ENCODE peak calls at places on chromosomes 3 and 15, in five cellular contexts. E is astrocyte, H is brain microvascular endothelial cell, O is PC-9, Y is dorsolateral prefrontal cortex. Q is an unnamed sample.

GRCh38 chr3:58839964-58840363 is 173.4 kb upstream of the FAM3D start:
- DNase-seq in E (no peak), H (no peak), O (no peak), Y (no peak), Q (no peak)

GRCh38 chr15:100762913-100763627 is 116.6 kb upstream of the ALDH1A3 start:
- DNase-seq in E (no peak), H (no peak), O (no peak), Y (no peak), Q (peak; percentile 10)

GRCh38 chr3:170835346-170835745 is 34.6 kb downstream of the RPL22L1 start:
- DNase-seq in E (no peak), H (no peak), O (no peak), Y (no peak), Q (no peak)

GRCh38 chr3:37905987-37906674 is 44.5 kb downstream of the CTDSPL start:
- DNase-seq in E (peak; percentile 68), H (peak; percentile 22), O (no peak), Y (no peak), Q (no peak)

GRCh38 chr3:134008630-134009156 is 21.0 kb downstream of the SLCO2A1 start:
- DNase-seq in E (peak; percentile 98), H (peak; percentile 78), O (peak; percentile 70), Y (no peak), Q (no peak)

GRCh38 chr3:44208568-44208967 is 33.1 kb upstream of the TOPAZ1 start:
- DNase-seq in E (peak; percentile 57), H (no peak), O (no peak), Y (no peak), Q (no peak)

GRCh38 chr3:39101022-39101689 is 6.3 kb downstream of the GORASP1 start:
- DNase-seq in E (no peak), H (no peak), O (peak; percentile 31), Y (no peak), Q (peak; percentile 93)

GRCh38 chr3:23633261-23633960 is 172.3 kb upstream of the UBE2E1 start:
- DNase-seq in E (no peak), H (no peak), O (no peak), Y (no peak), Q (no peak)

GRCh38 chr3:53178246-53178645 is 17.2 kb downstream of the PRKCD start:
- DNase-seq in E (no peak), H (no peak), O (no peak), Y (no peak), Q (no peak)

GRCh38 chr3:53181528-53181927 is 20.5 kb downstream of the PRKCD start:
- DNase-seq in E (no peak), H (no peak), O (no peak), Y (no peak), Q (no peak)

GRCh38 chr3:53180305-53181023 is 19.5 kb downstream of the PRKCD start:
- DNase-seq in E (no peak), H (no peak), O (no peak), Y (no peak), Q (no peak)

GRCh38 chr3:53181024-53181371 is 20.0 kb downstream of the PRKCD start:
- DNase-seq in E (no peak), H (no peak), O (no peak), Y (no peak), Q (no peak)

DNA sequence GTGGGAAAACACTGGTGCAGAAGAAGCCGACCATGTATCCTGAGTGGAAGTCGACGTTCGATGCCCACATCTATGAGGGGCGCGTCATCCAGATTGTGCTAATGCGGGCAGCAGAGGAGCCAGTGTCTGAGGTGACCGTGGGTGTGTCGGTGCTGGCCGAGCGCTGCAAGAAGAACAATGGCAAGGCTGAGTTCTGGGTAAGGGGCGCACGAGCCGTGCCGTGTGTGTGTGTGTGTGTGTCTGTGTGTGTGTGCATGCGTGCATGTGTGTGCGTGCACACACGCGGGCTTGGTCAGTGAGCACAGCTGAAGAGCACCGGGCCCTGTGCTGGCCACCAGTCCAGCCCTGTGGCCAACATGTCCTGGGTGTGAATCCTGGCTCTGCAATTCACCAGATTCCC is 18.6 kb downstream of the PRKCD start:
- DNase-seq in E (no peak), H (no peak), O (no peak), Y (no peak), Q (no peak)
- H3K4me3 ChIP-seq in E (no peak overlapping the region), H (no peak overlapping the region), O (no peak overlapping the region), Y (no peak overlapping the region), Q (no peak overlapping the region)

GRCh38 chr3:41650406-41650805 is 311.5 kb downstream of the ULK4 start:
- DNase-seq in E (no peak), H (no peak), O (no peak), Y (no peak), Q (no peak)
- H3K4me3 ChIP-seq in E (no peak overlapping the region), H (no peak overlapping the region), O (no peak overlapping the region), Y (no peak overlapping the region), Q (no peak overlapping the region)

GRCh38 chr3:184167786-184168185 is 6.9 kb upstream of the AP2M1 start:
- DNase-seq in E (no peak), H (no peak), O (no peak), Y (no peak), Q (peak; percentile 13)

GRCh38 chr3:184168363-184169120 is 6.1 kb upstream of the AP2M1 start:
- DNase-seq in E (peak; percentile 85), H (peak; percentile 77), O (no peak), Y (no peak), Q (no peak)

GRCh38 chr3:184164648-184165330 is 9.6 kb downstream of the DVL3 start:
- DNase-seq in E (no peak), H (no peak), O (no peak), Y (no peak), Q (peak; percentile 45)

GRCh38 chr3:184165548-184165947 is 9.1 kb upstream of the AP2M1 start:
- DNase-seq in E (no peak), H (no peak), O (no peak), Y (no peak), Q (no peak)

DNA sequence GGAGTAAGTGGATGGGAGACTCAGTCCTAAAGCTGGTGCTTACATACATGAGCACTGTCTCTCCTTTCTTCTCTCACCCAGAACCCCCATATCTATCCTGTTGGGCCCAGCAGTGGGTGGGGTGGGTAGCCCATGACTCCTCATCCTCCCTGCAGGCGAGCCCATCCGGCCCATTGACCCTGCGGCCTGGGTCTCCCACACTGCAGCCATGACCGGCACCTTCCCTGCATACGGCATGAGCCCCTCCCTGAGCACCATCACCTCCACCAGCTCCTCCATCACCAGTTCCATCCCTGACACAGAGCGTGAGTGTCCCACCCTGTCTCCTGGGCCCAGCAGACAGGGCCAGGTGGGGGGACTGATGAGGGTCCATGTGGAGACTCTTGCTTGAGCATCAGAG is 8.0 kb upstream of the AP2M1 start:
- DNase-seq in E (no peak), H (no peak), O (no peak), Y (no peak), Q (peak; percentile 12)
- H3K4me3 ChIP-seq in E (no peak overlapping the region), H (no peak overlapping the region), O (no peak overlapping the region), Y (no peak overlapping the region), Q (no peak overlapping the region)

DNA sequence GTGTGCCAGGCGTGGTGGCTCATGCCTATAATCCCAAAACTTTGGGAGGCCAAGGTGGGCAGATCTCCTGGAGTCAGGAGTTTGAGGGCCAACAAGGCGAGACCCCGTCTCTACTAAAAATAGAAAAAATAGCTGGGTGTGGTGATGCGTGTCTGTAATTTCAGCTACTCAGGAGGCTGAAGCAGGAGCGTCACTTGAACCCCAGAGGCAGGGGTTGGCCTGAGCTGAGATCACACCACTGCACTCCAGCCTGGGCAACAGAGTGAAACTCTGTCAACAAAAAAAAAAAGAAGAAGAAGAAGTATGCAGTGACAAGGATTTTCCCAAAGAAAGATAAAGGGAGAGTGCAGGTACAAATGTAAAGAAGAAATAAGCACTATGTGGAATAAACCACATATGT is 296.5 kb upstream of the PROK2 start:
- DNase-seq in E (no peak), H (no peak), O (no peak), Y (no peak), Q (no peak)
- H3K4me3 ChIP-seq in E (no peak overlapping the region), H (no peak overlapping the region), O (no peak overlapping the region), Y (no peak overlapping the region), Q (no peak overlapping the region)

GRCh38 chr3:28780480-28780879 is 431.9 kb upstream of the AZI2 start:
- DNase-seq in E (no peak), H (no peak), O (no peak), Y (no peak), Q (no peak)
- H3K4me3 ChIP-seq in E (no peak overlapping the region), H (no peak overlapping the region), O (no peak overlapping the region), Y (no peak overlapping the region), Q (no peak overlapping the region)

DNA sequence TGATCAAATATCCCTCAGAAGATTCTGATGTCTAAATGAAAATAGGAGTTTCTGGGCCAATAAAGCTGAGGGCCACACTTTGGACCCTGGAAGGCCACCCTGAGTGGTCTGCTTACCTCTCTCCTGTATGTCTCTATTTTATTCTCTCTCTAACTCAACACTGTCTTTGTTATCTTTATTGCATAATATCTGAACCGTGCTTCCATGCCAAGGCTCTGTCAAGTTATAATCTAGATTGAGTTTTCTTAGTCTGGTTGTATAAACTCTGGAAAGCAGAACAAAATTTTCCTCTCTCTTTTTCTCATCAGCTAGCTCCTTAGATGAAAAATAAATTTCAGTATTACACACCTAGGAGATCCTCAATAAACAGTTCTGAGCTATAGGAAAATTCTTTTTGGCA is 36.2 kb upstream of the ACTL6A start:
- DNase-seq in E (no peak), H (no peak), O (no peak), Y (no peak), Q (no peak)
- H3K4me3 ChIP-seq in E (no peak overlapping the region), H (no peak overlapping the region), O (no peak overlapping the region), Y (peak overlapping the region; percentile 16), Q (no peak overlapping the region)

DNA sequence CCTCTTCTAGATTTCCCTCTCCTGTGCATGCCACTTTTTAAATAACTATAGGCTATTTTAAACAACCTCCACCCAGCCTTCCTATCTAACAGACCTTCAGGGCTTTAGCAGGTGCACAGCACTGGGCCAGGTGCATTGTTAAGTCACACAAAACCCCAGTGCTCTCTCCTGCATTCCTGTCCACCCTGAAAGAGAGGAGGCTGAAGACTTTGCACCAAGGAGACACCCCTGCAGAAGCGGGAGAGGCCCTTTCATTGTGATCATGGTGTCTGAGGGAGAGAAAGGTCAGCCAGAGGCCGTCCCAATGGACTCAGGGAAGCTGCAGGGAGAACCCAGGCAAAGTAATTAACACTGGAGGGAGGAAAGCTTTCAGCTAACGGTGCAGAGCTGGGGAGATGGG is 5.2 kb downstream of the LRIG1 start:
- DNase-seq in E (no peak), H (no peak), O (no peak), Y (no peak), Q (peak; percentile 56)
- H3K4me3 ChIP-seq in E (no peak overlapping the region), H (no peak overlapping the region), O (no peak overlapping the region), Y (peak overlapping the region; percentile 88), Q (no peak overlapping the region)

GRCh38 chr3:14957933-14958332 is 10.6 kb downstream of the NR2C2 start:
- DNase-seq in E (no peak), H (no peak), O (no peak), Y (no peak), Q (no peak)

GRCh38 chr3:14957163-14957562 is 9.8 kb downstream of the NR2C2 start:
- DNase-seq in E (no peak), H (no peak), O (no peak), Y (no peak), Q (no peak)

GRCh38 chr3:14962762-14963161 is 15.4 kb downstream of the NR2C2 start:
- DNase-seq in E (peak; percentile 63), H (peak; percentile 26), O (no peak), Y (no peak), Q (no peak)

DNA sequence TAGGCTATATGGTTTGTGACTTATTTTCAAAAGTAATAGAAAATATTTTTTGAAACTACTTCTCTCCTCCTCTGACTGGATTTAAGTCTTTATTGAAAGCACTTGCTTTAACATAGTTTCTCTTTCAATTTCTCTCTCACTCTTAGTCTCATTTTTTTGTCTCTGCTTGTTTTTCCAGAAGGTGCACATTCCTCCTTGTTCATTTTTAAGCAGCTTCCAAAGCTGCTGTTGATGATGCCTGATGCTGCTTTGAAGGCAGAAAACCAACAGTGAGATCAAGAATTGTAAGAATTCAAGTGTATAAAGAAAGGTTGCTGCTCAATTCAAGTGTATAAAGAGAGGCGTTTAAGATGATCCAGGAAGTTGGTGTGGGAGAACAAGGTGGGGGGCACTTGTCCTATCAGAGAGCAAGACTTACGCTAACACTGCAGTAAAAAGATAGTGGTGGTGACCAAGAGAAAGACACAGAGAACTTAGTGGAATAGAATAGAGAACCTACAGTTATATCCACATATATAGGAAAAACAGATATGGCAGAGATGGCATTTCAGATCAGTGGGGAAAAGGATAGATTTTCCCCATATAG is 12.1 kb downstream of the NR2C2 start:
- DNase-seq in E (no peak), H (no peak), O (no peak), Y (no peak), Q (no peak)
- H3K4me3 ChIP-seq in E (no peak overlapping the region), H (no peak overlapping the region), O (no peak overlapping the region), Y (no peak overlapping the region), Q (no peak overlapping the region)

Q was measured in H7.